ENCODE peak calls at places on chromosomes 2 and 18, in eight cellular contexts. T, A, H, L, W, Z, C and M are unnamed samples.

GRCh38 chr2:217650716-217651360 is 352.0 kb downstream of the TNS1 start:
- DNase-seq in T (peak; percentile 75), H (peak; percentile 2), W (peak; percentile 65), A (peak; percentile 58), L (no peak), Z (peak; percentile 22), C (peak; percentile 59), M (peak; percentile 76)

GRCh38 chr2:163319006-163319405 is 416.8 kb downstream of the FIGN start:
- DNase-seq in A (no peak), C (no peak), L (no peak), H (no peak), Z (peak; percentile 49), T (peak; percentile 88), W (no peak), M (peak; percentile 81)

GRCh38 chr2:196987654-196988364 is 61.3 kb upstream of the PGAP1 start:
- DNase-seq in Z (peak; percentile 98), A (peak; percentile 38), T (peak; percentile 97), C (no peak), L (no peak), W (peak; percentile 54), H (no peak), M (peak; percentile 97)

GRCh38 chr2:174797792-174798276 is 33.6 kb upstream of the CHRNA1 start:
- DNase-seq in L (no peak), Z (peak; percentile 49), H (no peak), C (no peak), A (no peak), W (no peak), T (no peak), M (peak; percentile 61)

GRCh38 chr2:132037527-132038178 is 124.1 kb downstream of the ANKRD30BL start:
- DNase-seq in L (no peak), C (peak; percentile 82), Z (peak; percentile 3), W (no peak), T (peak; percentile 8), H (peak; percentile 14), A (no peak), M (no peak)

GRCh38 chr2:213627054-213627710 is 342.9 kb downstream of the SPAG16 start:
- DNase-seq in Z (no peak), W (no peak), A (peak; percentile 52), T (no peak), L (no peak), H (peak; percentile 58), C (no peak), M (no peak)

GRCh38 chr2:85710687-85711577 is 16.8 kb downstream of the GNLY start:
- DNase-seq in H (no peak), Z (peak; percentile 42), A (no peak), L (peak; percentile 97), W (peak; percentile 82), T (peak; percentile 65), C (no peak), M (peak; percentile 36)

GRCh38 chr2:101827246-101827645 is 129.7 kb downstream of the MAP4K4 start:
- DNase-seq in L (no peak), H (no peak), A (no peak), W (no peak), C (no peak), T (peak; percentile 90), Z (peak; percentile 97), M (peak; percentile 86)

GRCh38 chr18:79918089-79919011 is 33.1 kb downstream of the SLC66A2 start:
- DNase-seq in H (no peak), W (no peak), A (no peak), Z (no peak), L (no peak), C (peak; percentile 5), T (no peak), M (no peak)

GRCh38 chr2:233226511-233227031 is 24.9 kb upstream of the ATG16L1 start:
- DNase-seq in W (no peak), C (no peak), L (no peak), H (no peak), Z (no peak), A (no peak), T (no peak), M (no peak)

GRCh38 chr2:134087371-134087921 is 166.4 kb upstream of the MGAT5 start:
- DNase-seq in A (no peak), W (no peak), H (no peak), C (peak; percentile 23), T (no peak), Z (peak; percentile 53), L (no peak), M (no peak)

GRCh38 chr2:106316937-106317336 is 122.8 kb upstream of the UXS1 start:
- DNase-seq in W (no peak), Z (no peak), L (no peak), C (no peak), H (no peak), T (no peak), A (no peak), M (no peak)

GRCh38 chr18:38539373-38539772 is 973.8 kb upstream of the CELF4 start:
- DNase-seq in H (no peak), A (no peak), W (no peak), Z (no peak), L (no peak), T (no peak), C (peak; percentile 54), M (no peak)

GRCh38 chr2:29164101-29164846 is 49.1 kb downstream of the CLIP4 start:
- DNase-seq in W (no peak), T (no peak), A (no peak), H (no peak), L (no peak), C (no peak), Z (no peak), M (no peak)

GRCh38 chr2:190863946-190864345 is 16.7 kb upstream of the GLS start:
- DNase-seq in L (peak; percentile 65), H (no peak), C (no peak), W (no peak), Z (no peak), A (no peak), T (no peak), M (peak; percentile 32)

GRCh38 chr2:130759906-130760753 is 4.8 kb downstream of the AMER3 start:
- DNase-seq in W (no peak), T (peak; percentile 44), L (no peak), H (no peak), C (peak; percentile 57), Z (no peak), A (no peak), M (no peak)

GRCh38 chr2:152647417-152648010 is 69.7 kb downstream of the PRPF40A start:
- DNase-seq in C (no peak), A (no peak), H (no peak), Z (peak; percentile 48), W (peak; percentile 67), T (peak; percentile 39), L (peak; percentile 48), M (peak; percentile 49)

GRCh38 chr18:46920067-46920466 is 2.7 kb downstream of the KATNAL2 start:
- DNase-seq in A (no peak), L (no peak), C (no peak), H (no peak), Z (no peak), T (no peak), W (no peak), M (no peak)

GRCh38 chr2:74849228-74849892 is 15.4 kb downstream of the HK2 start:
- DNase-seq in L (no peak), T (peak; percentile 78), C (no peak), A (peak; percentile 83), W (peak; percentile 32), H (peak; percentile 44), Z (no peak), M (no peak)

GRCh38 chr18:44792456-44793080 is 111.9 kb downstream of the SETBP1 start:
- DNase-seq in T (peak; percentile 23), H (no peak), Z (peak; percentile 67), A (no peak), L (no peak), W (peak; percentile 25), C (no peak), M (peak; percentile 72)
- TF ChIP-seq CTCF in T (no peak), H (no peak), Z (no peak), A (no peak), L (no peak), W (no peak), C (no peak), M (no peak)

DNA sequence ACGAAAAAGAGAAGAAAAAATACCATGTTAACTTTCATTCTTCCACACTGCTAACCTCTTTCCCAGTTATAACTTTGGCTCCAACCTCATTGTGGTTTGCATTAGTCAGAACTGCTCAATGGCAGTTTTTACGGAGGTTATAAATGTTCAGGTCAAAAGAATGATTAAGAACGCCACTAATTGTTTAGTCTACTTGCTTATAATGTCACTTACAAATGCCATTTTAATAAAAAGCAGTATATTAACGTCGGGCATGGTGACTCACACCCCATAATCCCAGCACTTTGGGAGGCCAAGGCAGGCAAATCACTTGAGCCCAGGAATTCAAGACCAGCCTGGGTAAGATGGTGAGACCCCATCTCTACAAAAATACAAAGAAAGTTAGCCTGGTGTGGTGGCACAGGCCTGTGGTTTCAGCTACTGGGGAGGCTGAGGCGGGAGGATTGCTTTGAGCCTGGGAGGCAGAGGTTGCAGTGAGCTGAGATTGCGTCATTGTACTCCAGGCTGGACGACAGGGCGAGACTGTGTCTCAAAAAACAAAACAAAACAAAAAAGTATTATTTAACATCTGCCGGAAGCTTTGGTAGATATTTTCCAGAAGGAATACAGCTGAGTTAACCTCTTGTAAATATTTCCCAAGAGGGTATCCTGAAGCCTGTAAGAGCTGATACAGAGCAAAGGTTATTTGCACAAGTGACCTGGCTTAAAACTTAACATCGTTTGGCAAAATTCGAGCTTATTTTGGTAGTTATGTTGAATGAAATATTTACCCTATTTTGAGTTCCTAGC is 5.1 kb downstream of the AGPS start:
- DNase-seq in H (peak; percentile 32), C (no peak), Z (peak; percentile 98), L (no peak), A (peak; percentile 17), T (peak; percentile 89), W (no peak), M (peak; percentile 92)
- H3K4me3 ChIP-seq in H (no peak overlapping the region), C (no peak overlapping the region), Z (peak overlapping the region; percentile 36), L (no peak overlapping the region), A (no peak overlapping the region), T (no peak overlapping the region), W (no peak overlapping the region), M (no peak overlapping the region)

GRCh38 chr2:46294185-46294836 is 2.9 kb upstream of the EPAS1 start:
- DNase-seq in Z (no peak), H (no peak), T (no peak), W (no peak), L (no peak), A (no peak), C (peak; percentile 71), M (no peak)
- TF ChIP-seq CTCF in Z (no peak), H (peak; percentile 33), T (peak; percentile 43), W (peak; percentile 62), L (peak; percentile 12), A (peak; percentile 8), C (peak; percentile 75), M (peak; percentile 27)

DNA sequence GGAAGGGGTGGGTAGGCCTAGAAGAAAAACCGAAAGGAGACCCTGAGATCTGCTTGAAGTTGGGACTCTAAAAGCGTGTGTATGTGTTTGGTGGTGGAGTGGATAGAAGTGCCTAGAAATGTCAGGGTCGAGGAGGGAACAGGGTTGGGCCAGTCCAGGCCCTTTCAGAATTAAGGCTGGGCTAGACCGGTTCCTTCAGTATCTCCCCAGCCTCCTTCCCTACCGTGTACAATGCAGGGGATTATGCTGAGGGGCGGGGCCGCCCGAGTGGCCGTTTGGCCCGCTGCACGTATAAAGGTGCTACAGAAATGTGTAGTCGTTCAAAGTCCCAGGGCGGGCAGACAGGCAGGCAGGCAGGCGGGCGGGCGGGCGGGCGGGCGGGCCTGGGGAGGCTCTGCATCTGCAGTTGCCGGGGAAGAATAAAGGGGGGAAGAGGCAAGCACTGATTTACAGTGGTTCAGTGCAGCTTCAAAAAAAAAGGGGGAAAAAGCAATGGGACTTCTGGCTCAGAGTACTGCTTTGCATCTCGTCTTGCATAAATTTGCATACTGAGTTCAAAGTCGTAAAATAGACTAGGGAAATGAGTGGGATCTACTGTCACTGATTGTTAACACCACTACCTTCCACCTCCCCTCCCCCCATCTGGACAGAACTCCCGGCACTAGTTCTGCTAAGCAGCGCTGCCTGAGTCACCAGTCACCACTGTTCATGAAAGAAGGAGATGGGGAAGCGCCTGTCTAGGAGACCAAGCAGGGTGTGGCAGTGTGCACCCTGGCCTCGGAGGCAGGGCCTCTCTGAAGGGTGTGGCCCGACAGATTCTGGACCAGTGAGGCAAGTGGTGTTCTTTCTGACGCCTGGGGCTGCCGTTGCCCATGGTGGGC is 3.6 kb downstream of the IGFBP2 start:
- DNase-seq in A (no peak), Z (peak; percentile 75), W (no peak), T (peak; percentile 15), L (peak; percentile 37), C (peak; percentile 79), H (no peak), M (no peak)
- H3K4me3 ChIP-seq in A (no peak overlapping the region), Z (peak overlapping the region; percentile 71), W (no peak overlapping the region), T (peak overlapping the region; percentile 92), L (no peak overlapping the region), C (peak overlapping the region; percentile 45), H (no peak overlapping the region), M (no peak overlapping the region)